ENCODE peak calls at places on chromosomes 11 and 22, in ten cellular contexts. O, K, D, T, C, F, S, U, H and J are unnamed samples.

GRCh38 chr11:35943761-35944502 is at the start of gene LDLRAD3:
- DNase-seq in S (peak), D (peak), H (peak), U (peak), C (no peak), O (peak), F (peak), T (peak), K (peak), J (peak)

GRCh38 chr11:46112961-46113617 is 8.2 kb downstream of the PHF21A start:
- DNase-seq in F (no peak), C (no peak), T (peak), K (no peak), O (peak), H (peak), D (no peak), U (peak), S (peak), J (peak)

GRCh38 chr11:94494200-94494545 is 389 bp downstream of the ANKRD49 start:
- DNase-seq in S (no peak), H (no peak), O (no peak), D (no peak), T (no peak), K (no peak), U (no peak), F (no peak), C (no peak), J (no peak)

GRCh38 chr11:111633248-111633647 is 31.0 kb downstream of the SIK2 start:
- DNase-seq in H (no peak), F (no peak), D (no peak), S (no peak), O (no peak), C (peak), T (no peak), K (no peak), U (no peak), J (no peak)

GRCh38 chr22:49090853-49091135 is 736.9 kb downstream of the BRD1 start:
- DNase-seq in O (no peak), F (no peak), U (no peak), K (no peak), S (no peak), C (no peak), T (no peak), H (no peak), D (no peak), J (no peak)

GRCh38 chr11:45578286-45578685 is 87.1 kb downstream of the CHST1 start:
- DNase-seq in D (no peak), H (no peak), U (no peak), S (no peak), O (no peak), F (no peak), C (no peak), K (no peak), T (no peak), J (no peak)

GRCh38 chr11:118200901-118201680 is 23.7 kb downstream of the JAML start:
- DNase-seq in U (no peak), S (no peak), F (no peak), C (no peak), T (no peak), O (no peak), D (no peak), K (no peak), H (no peak), J (no peak)

GRCh38 chr11:134762248-134763029 is 350.4 kb upstream of the B3GAT1 start:
- DNase-seq in H (peak), U (no peak), D (peak), T (no peak), F (peak), S (no peak), K (no peak), C (no peak), O (no peak), J (no peak)

GRCh38 chr11:60345489-60345888 is 18.4 kb downstream of the MS4A6E start:
- DNase-seq in O (no peak), C (no peak), S (peak), H (peak), T (no peak), K (peak), U (no peak), D (no peak), F (no peak), J (no peak)

GRCh38 chr11:122115520-122116343 is at the start of gene BLID:
- DNase-seq in O (peak), S (peak), F (no peak), U (peak), T (no peak), C (peak), D (no peak), H (no peak), K (peak), J (no peak)

GRCh38 chr22:40499187-40499753 is 128.9 kb downstream of the SGSM3 start:
- DNase-seq in T (peak), H (no peak), C (no peak), U (no peak), O (peak), D (no peak), K (no peak), S (peak), F (no peak), J (peak)

GRCh38 chr11:2451336-2451735 is 6.5 kb downstream of the KCNQ1 start:
- DNase-seq in D (no peak), K (no peak), H (no peak), F (no peak), S (no peak), O (no peak), U (no peak), T (no peak), C (no peak), J (no peak)

GRCh38 chr11:26247340-26247739 is 84.6 kb upstream of the ANO3 start:
- DNase-seq in F (no peak), O (peak), S (peak), U (no peak), T (no peak), C (no peak), D (no peak), H (no peak), K (no peak), J (peak)

GRCh38 chr11:13861411-13861810 is 101.1 kb upstream of the SPON1 start:
- DNase-seq in S (no peak), D (no peak), T (no peak), U (no peak), K (no peak), H (no peak), O (no peak), C (no peak), F (peak), J (no peak)

GRCh38 chr22:40107756-40108437 is 69.8 kb upstream of the TNRC6B start:
- DNase-seq in D (no peak), O (peak), T (no peak), K (no peak), S (peak), U (no peak), F (no peak), C (no peak), H (peak), J (peak)

GRCh38 chr11:1814691-1815090 is 20.1 kb upstream of the SYT8 start:
- DNase-seq in F (no peak), K (no peak), S (no peak), H (no peak), U (no peak), D (no peak), C (no peak), O (no peak), T (no peak), J (no peak)

GRCh38 chr22:35311551-35311999 is 11.9 kb downstream of the TOM1 start:
- DNase-seq in T (no peak), O (no peak), F (no peak), S (no peak), K (no peak), C (no peak), U (no peak), H (no peak), D (no peak), J (no peak)

GRCh38 chr11:108221981-108222685 is at the start of gene NPAT:
- DNase-seq in D (no peak), F (no peak), S (no peak), C (no peak), O (peak), U (no peak), K (no peak), T (no peak), H (no peak), J (no peak)

GRCh38 chr11:5473921-5474320 is 14.6 kb upstream of the OR52D1 start:
- DNase-seq in O (no peak), C (no peak), H (no peak), F (no peak), T (no peak), K (no peak), S (no peak), U (no peak), D (no peak), J (no peak)

DNA sequence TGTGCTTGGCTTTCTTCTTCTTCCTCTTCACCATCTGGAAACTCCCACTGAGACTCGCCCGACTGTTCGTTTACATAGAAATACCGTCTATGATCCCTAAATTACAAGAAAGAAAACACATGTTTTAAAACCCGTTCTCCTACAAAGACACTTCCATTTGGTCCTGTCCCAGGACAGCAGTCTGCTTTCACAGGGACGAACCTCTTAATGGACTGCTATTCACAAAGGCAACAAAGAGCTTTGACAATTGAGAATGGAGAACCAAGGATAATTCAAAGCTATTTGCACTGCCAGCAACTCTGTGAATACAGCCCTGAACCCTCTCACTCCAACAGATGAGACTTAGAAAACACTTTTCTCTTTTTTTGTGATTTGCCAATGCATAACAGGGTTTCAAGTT is 16.3 kb upstream of the AGBL2 start:
- DNase-seq in F (peak), T (no peak), C (no peak), H (no peak), U (no peak), K (no peak), D (no peak), S (no peak), O (no peak), J (no peak)
- TF ChIP-seq CTCF in F (no peak), T (no peak), C (no peak), H (no peak), U (no peak), K (no peak), D (no peak), S (no peak), O (no peak), J (no peak)

DNA sequence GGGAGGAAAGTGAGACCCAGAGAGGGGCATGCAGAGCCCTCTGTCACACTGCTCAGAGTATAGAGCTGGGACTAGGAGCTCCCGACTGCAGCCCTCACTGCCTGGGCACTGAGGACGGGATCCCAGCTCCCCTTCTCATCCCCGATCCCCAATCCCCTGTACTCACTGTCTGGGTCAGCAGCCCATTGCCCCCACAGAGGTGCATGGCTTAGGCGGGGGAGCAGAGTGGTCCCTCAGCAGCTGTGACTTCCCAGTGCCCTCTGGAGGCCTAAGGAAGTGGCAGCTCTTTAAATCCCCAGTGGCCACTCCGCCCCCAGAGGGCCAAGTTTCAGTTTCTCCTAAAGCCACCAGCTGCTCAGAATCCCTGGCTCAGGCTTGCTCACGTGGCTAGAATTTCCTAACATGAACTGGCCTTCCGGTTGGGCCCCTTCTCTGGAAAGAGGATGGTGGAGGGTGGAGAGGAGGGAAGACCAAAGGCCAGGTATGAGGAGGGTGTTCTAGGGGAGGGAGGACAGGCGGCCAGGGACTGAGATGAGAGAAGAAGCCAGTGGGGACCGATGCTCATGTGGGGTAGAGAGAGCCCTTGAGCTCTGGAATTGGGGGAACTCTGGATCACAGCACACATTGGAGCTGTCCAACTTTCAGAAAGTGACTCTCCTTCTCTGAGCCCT is at the start of gene BATF2:
- DNase-seq in O (peak), T (peak), D (peak), F (no peak), H (peak), S (peak), C (no peak), U (peak), K (peak), J (peak)
- TF ChIP-seq CTCF in O (peak), T (peak), D (peak), F (peak), H (no peak), S (no peak), C (peak), U (peak), K (peak), J (peak)

GRCh38 chr11:58675344-58676155 is 53.1 kb downstream of the CNTF start:
- DNase-seq in K (peak), S (peak), C (peak), T (peak), U (peak), O (peak), H (peak), D (peak), F (peak), J (peak)
- TF ChIP-seq CTCF in K (peak), S (peak), C (peak), T (peak), U (peak), O (peak), H (peak), D (peak), F (peak), J (peak)

GRCh38 chr11:120520091-120520822 is 8.7 kb downstream of the GRIK4 start:
- DNase-seq in D (peak), T (no peak), S (no peak), F (no peak), O (no peak), U (no peak), C (no peak), H (no peak), K (no peak), J (no peak)

GRCh38 chr11:120516461-120517389 is 5.2 kb downstream of the GRIK4 start:
- DNase-seq in K (no peak), C (no peak), T (no peak), D (no peak), S (no peak), F (no peak), H (no peak), O (no peak), U (no peak), J (no peak)

GRCh38 chr11:120517390-120518315 is 6.1 kb downstream of the GRIK4 start:
- DNase-seq in H (no peak), T (no peak), U (no peak), S (no peak), O (no peak), C (no peak), F (no peak), K (no peak), D (peak), J (no peak)

GRCh38 chr11:120519474-120519873 is 7.9 kb downstream of the GRIK4 start:
- DNase-seq in U (no peak), T (no peak), C (no peak), O (no peak), K (no peak), D (no peak), H (no peak), F (no peak), S (no peak), J (no peak)

DNA sequence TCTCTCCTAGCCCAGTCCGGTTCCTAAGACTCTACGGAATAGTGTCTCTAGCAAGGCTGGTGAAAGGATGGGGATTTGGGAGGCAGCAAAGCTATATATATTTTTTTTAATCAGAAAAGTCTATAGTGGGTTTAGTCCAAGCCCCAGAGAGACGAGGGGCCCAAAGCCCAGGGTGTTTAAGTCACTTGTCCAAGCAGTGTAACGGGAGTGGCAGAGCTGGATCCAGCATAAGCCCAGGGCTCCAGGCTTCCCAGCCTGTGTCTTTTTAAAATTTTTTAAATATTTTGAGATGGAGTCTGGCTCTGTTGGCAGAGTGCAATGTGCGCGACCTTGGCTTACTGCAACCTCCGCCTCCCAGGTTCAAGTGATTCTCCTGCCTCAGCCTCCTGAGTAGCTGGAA is 6.8 kb downstream of the GRIK4 start:
- DNase-seq in U (no peak), S (no peak), D (no peak), K (no peak), H (no peak), O (no peak), F (no peak), T (no peak), C (no peak), J (no peak)
- TF ChIP-seq CTCF in U (no peak), S (no peak), D (no peak), K (no peak), H (no peak), O (no peak), F (no peak), T (no peak), C (no peak), J (no peak)

GRCh38 chr11:120911943-120912342 is 112.0 kb upstream of the TBCEL start:
- DNase-seq in F (no peak), U (no peak), O (no peak), H (no peak), T (no peak), S (peak), D (no peak), C (no peak), K (no peak), J (no peak)

GRCh38 chr11:120912915-120913314 is 111.0 kb upstream of the TBCEL start:
- DNase-seq in F (no peak), C (no peak), D (no peak), T (no peak), U (no peak), H (no peak), S (no peak), O (no peak), K (no peak), J (no peak)

GRCh38 chr11:120909676-120910215 is 114.2 kb upstream of the TBCEL start:
- DNase-seq in O (no peak), D (no peak), F (no peak), H (no peak), C (no peak), K (no peak), U (no peak), T (no peak), S (peak), J (no peak)

GRCh38 chr11:120914021-120914420 is 109.9 kb upstream of the TBCEL start:
- DNase-seq in K (no peak), F (no peak), C (no peak), T (no peak), U (no peak), S (no peak), O (no peak), D (no peak), H (no peak), J (no peak)

GRCh38 chr11:120912504-120912903 is 111.4 kb upstream of the TBCEL start:
- DNase-seq in H (no peak), S (peak), U (no peak), O (peak), T (peak), F (no peak), K (no peak), D (no peak), C (peak), J (peak)
- TF ChIP-seq CTCF in H (no peak), S (peak), U (no peak), O (peak), T (peak), F (peak), K (no peak), D (peak), C (peak), J (peak)

GRCh38 chr22:23082534-23083314 is 12.4 kb downstream of the GNAZ start:
- DNase-seq in S (no peak), T (no peak), H (no peak), U (no peak), K (no peak), D (no peak), F (no peak), C (no peak), O (no peak), J (no peak)
- TF ChIP-seq CTCF in S (no peak), T (no peak), H (no peak), U (no peak), K (no peak), D (no peak), F (no peak), C (no peak), O (no peak), J (no peak)

DNA sequence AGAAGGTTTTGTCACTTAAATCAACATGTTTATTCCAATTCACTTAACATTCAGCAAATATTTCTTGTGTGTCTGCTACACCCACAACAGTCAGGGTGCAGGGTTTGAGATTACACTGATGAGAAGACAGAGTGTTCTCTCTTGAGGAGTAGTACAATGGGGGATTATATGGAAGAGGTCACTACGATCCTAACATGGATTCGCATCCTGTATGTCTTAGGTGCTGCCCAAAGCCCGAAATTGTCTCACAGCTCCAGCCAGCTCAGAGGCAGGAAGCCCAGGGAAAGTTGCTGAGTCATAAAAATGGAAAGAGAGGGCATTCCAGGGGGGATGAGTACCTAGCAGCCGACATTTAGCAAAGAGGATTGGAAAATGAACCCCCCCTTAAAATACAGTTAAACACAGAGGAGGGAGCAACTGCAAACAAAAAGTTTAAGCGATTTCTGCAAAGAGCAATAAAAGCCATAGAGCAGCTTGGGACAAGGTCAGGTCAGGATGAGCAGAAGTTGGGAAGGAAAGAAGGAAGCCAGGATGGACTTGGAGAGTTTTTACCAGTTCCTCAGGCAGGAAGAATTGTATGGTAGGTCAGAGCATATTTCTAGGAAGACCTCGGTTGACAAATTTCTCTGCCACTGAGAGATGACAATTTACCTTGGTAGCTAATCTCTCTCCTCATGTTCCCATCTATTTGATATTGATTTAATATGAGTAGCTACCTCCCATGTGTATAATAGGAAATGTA is 49.5 kb downstream of the IGLL5 start:
- DNase-seq in F (no peak), H (no peak), D (no peak), C (no peak), U (no peak), S (no peak), K (no peak), O (no peak), T (no peak), J (no peak)
- TF ChIP-seq CTCF in F (no peak), H (no peak), D (no peak), C (no peak), U (no peak), S (no peak), K (no peak), O (no peak), T (no peak), J (no peak)

GRCh38 chr22:25849514-25849913 is 107.5 kb downstream of the MYO18B start:
- DNase-seq in O (no peak), H (peak), K (no peak), T (no peak), F (no peak), S (no peak), D (no peak), U (no peak), C (no peak), J (no peak)

GRCh38 chr22:25853078-25853477 is 111.1 kb downstream of the MYO18B start:
- DNase-seq in K (no peak), S (peak), O (no peak), F (no peak), C (no peak), H (no peak), T (no peak), U (no peak), D (no peak), J (no peak)

GRCh38 chr22:25853501-25853900 is 111.5 kb downstream of the MYO18B start:
- DNase-seq in O (no peak), T (no peak), C (no peak), H (no peak), K (no peak), D (no peak), U (no peak), F (no peak), S (no peak), J (no peak)

GRCh38 chr22:25852223-25852622 is 110.2 kb downstream of the MYO18B start:
- DNase-seq in U (no peak), S (no peak), T (no peak), H (no peak), D (no peak), F (no peak), C (no peak), O (no peak), K (no peak), J (no peak)

GRCh38 chr22:25853902-25854301 is 111.9 kb downstream of the MYO18B start:
- DNase-seq in T (no peak), H (no peak), F (no peak), O (no peak), U (no peak), C (no peak), D (no peak), S (no peak), K (no peak), J (no peak)
- TF ChIP-seq CTCF in T (no peak), H (no peak), F (no peak), O (no peak), U (no peak), C (peak), D (no peak), S (no peak), K (peak), J (no peak)

GRCh38 chr11:68009391-68010000 is 631 bp upstream of the ALDH3B1 start:
- DNase-seq in C (no peak), U (no peak), O (peak), F (no peak), T (no peak), K (no peak), H (no peak), D (peak), S (peak), J (peak)
- TF ChIP-seq CTCF in C (peak), U (no peak), O (peak), F (peak), T (peak), K (no peak), H (no peak), D (peak), S (peak), J (peak)